ENCODE peak calls at places on chromosomes 6 and 20, in four cellular contexts. U is PC-3, Q is SK-N-SH, N is MM.1S. B is an unnamed sample. For H3F3A, the result is how much of the 10 kb centered on the place peaks cover.

GRCh38 chr20:49288784-49289696 is 11.2 kb upstream of the ZNFX1 start:
- DNase-seq in Q (no peak), N (no peak), U (peak), B (peak)

GRCh38 chr6:35795453-35796071 is 1.6 kb downstream of the CLPS start:
- DNase-seq in N (no peak), U (no peak), Q (no peak), B (no peak)

GRCh38 chr6:155248021-155249001 is 15.5 kb upstream of the CLDN20 start:
- DNase-seq in N (no peak), Q (peak), U (peak), B (peak)

GRCh38 chr20:25539742-25540201 is 45.6 kb downstream of the NINL start:
- DNase-seq in Q (no peak), U (no peak), N (no peak), B (no peak)

GRCh38 chr6:41604006-41604405 is 34.3 kb upstream of the MDFI start:
- DNase-seq in N (no peak), Q (no peak), U (no peak), B (no peak)

GRCh38 chr6:7727150-7727950 is 1.5 kb downstream of the BMP6 start:
- DNase-seq in U (peak), N (peak), Q (peak), B (no peak)

GRCh38 chr6:75278474-75279077 is 6.0 kb downstream of the TMEM30A start:
- DNase-seq in Q (no peak), U (peak), N (no peak), B (no peak)

GRCh38 chr6:147506704-147507114 is 1.8 kb upstream of the SAMD5 start:
- DNase-seq in N (peak), U (peak), Q (peak), B (peak)

GRCh38 chr20:52209154-52209571 is 17.6 kb upstream of the ZFP64 start:
- DNase-seq in Q (no peak), N (no peak), U (no peak), B (no peak)

GRCh38 chr6:124783344-124783743 is 178.9 kb upstream of the RNF217 start:
- DNase-seq in U (no peak), N (no peak), Q (no peak), B (no peak)

GRCh38 chr6:15096894-15097837 is 148.7 kb upstream of the JARID2 start:
- DNase-seq in U (no peak), Q (no peak), N (no peak), B (no peak)

GRCh38 chr6:91611190-91611589 is 1024.3 kb upstream of the MAP3K7 start:
- DNase-seq in U (no peak), N (no peak), Q (no peak), B (no peak)

GRCh38 chr6:138455746-138456392 is 43.4 kb downstream of the NHSL1 start:
- DNase-seq in Q (no peak), N (peak), U (peak), B (peak)

GRCh38 chr6:45376310-45377040 is 1.3 kb downstream of the SUPT3H start:
- DNase-seq in Q (no peak), N (no peak), U (no peak), B (no peak)

GRCh38 chr6:166778046-166778445 is 151.0 kb upstream of the RPS6KA2 start:
- DNase-seq in N (no peak), U (no peak), Q (no peak), B (no peak)

GRCh38 chr6:167892835-167893234 is 66.1 kb downstream of the AFDN start:
- DNase-seq in Q (no peak), U (no peak), N (no peak), B (no peak)

GRCh38 chr6:157762636-157763035 is 60.4 kb upstream of the SNX9 start:
- DNase-seq in U (no peak), N (no peak), Q (no peak), B (no peak)

GRCh38 chr20:3854462-3854870 is 7.8 kb downstream of the MAVS start:
- DNase-seq in N (no peak), Q (no peak), U (peak), B (peak)
- H2AFZ ChIP-seq in N (no peak), Q (no peak), U (no peak), B (no peak)

GRCh38 chr6:20402181-20403079 is 751 bp downstream of the E2F3 start:
- DNase-seq in U (peak), Q (peak), N (peak), B (no peak)
- H3K27ac ChIP-seq in U (peak), Q (peak), N (peak), B (peak)

GRCh38 chr6:141884850-141885249 is 247.9 kb upstream of the GJE1 start:
- DNase-seq in U (no peak), N (no peak), Q (no peak), B (no peak)
- H3F3A ChIP-seq in U (under half), N (under half), Q (under half), B (under half)

GRCh38 chr6:82712826-82713225 is 349.2 kb downstream of the TPBG start:
- DNase-seq in Q (peak), U (peak), N (peak), B (no peak)

GRCh38 chr6:82711105-82711829 is 347.6 kb downstream of the TPBG start:
- DNase-seq in U (no peak), N (no peak), Q (no peak), B (no peak)

DNA sequence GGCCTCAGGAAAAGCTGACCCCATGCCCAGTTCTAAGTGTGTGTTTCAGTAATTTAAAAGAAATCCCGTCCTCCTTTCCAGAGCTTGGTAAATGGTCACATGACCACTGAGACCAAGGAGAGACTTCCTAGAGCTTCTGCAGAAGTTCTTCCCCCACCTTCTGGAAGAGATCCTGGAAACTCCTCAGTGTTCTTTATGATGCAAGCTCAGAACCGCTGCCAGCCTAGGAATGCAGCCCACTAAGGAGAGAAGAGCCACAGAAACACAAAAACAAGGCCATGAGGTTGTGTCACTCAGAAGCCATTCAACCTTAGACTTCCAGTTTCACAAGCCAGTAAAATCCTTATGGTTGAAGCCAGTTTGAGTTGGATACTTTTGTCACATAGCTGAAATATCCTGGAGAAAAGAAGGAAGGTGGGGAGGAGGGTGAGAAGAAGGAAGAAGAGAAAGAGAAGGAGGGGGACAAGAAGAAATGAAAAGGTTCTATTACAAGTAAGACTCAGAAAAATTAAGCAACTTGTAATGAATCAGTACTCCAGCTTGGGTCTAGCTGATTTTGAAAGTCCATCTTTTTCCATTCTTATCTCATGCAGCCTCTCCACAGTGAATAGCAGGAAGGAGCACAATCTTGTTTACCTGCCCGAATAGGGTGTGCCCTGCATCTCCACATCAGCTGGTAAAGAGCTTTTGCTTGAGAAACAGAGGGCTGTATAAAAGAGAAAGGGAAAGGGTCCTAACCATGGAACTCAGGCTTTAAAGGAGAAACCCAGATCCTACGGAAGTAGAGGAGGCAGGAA is 348.6 kb downstream of the TPBG start:
- DNase-seq in N (no peak), Q (no peak), U (no peak), B (no peak)
- H2AFZ ChIP-seq in N (no peak), Q (no peak), U (no peak), B (no peak)

GRCh38 chr6:43705996-43706395 is 18.4 kb upstream of the MRPS18A start:
- DNase-seq in Q (no peak), U (no peak), N (peak), B (no peak)

GRCh38 chr6:43699564-43700186 is 12.1 kb upstream of the MRPS18A start:
- DNase-seq in N (no peak), Q (no peak), U (peak), B (peak)

GRCh38 chr6:43703512-43704429 is 16.2 kb upstream of the MRPS18A start:
- DNase-seq in Q (no peak), N (no peak), U (no peak), B (no peak)

GRCh38 chr6:43702147-43702521 is 14.5 kb upstream of the MRPS18A start:
- DNase-seq in N (no peak), Q (no peak), U (no peak), B (no peak)

GRCh38 chr6:43702522-43703440 is 15.2 kb upstream of the MRPS18A start:
- DNase-seq in Q (no peak), N (no peak), U (peak), B (peak)
- H3K27ac ChIP-seq in Q (no peak), N (no peak), U (peak), B (peak)

DNA sequence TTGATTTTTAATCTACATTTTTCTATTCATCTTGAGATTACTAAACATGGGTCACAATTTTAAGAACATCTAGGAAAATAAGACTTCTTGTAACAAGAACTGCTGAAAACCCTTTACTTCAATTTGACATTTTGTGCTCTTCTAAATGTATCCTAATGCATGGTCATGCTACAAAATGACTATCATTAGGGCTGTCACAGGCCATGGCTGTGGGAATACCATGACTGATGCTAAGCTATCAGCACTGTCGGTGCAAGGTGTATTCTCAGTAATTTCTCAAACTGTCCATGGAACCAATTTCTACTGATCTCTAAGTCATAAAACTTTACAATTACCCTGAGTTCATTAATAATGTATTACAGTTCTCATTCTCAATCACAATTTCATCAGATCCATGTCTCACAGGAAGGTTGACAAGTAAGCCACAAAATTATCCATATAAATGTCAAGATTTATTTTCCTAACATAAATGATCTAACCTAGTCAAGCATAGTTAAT is 625.3 kb downstream of the EYS start:
- DNase-seq in Q (no peak), U (no peak), N (no peak), B (no peak)
- H3F3A ChIP-seq in Q (under half), U (under half), N (under half), B (under half)

GRCh38 chr6:126803769-126804168 is 314.7 kb upstream of the RSPO3 start:
- DNase-seq in N (no peak), Q (no peak), U (no peak), B (no peak)
- H2AFZ ChIP-seq in N (no peak), Q (no peak), U (no peak), B (no peak)

DNA sequence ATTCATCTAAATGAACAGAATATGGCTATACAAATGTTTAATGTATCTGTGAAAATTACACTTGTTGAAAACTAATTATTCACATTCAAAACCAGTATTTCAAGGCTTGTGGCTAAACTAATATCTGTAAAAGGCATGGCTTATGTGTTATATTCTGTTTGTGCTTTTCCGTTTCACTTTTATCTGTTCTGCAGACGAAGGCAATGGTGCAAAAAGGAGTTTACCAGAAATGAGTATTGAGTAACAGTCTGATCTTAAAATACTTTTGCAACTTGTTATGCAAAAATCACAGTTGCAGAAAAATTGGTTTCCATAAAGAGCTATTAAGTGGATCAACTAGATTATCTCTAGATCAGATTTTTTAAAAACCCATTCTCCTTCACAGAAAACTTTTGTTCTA is 9.5 kb upstream of the STX11 start:
- DNase-seq in Q (no peak), U (no peak), N (no peak), B (no peak)
- H3K27ac ChIP-seq in Q (no peak), U (no peak), N (no peak), B (no peak)

B was measured in PC-9.